ENCODE peak calls at places on chromosomes 16 and 17, in ten cellular contexts. One of them, this sample, is unnamed.

GRCh38 chr16:11256657-11257130 is 690 bp upstream of the SOCS1 start:
- DNase-seq in fibroblast of lung: peak
- DNase-seq in HFF-Myc: no peak
- DNase-seq in heart right ventricle: peak
- DNase-seq in adrenal gland: peak
- DNase-seq in BJ: no peak
- DNase-seq in foreskin fibroblast: peak
- DNase-seq in stomach: peak
- DNase-seq in AG10803: peak
- DNase-seq in SK-N-SH: peak
- DNase-seq in this sample: no peak

GRCh38 chr16:88910284-88911147 is 44.1 kb upstream of the PABPN1L start:
- DNase-seq in fibroblast of lung: peak
- DNase-seq in HFF-Myc: no peak
- DNase-seq in heart right ventricle: no peak
- DNase-seq in adrenal gland: no peak
- DNase-seq in BJ: no peak
- DNase-seq in foreskin fibroblast: no peak
- DNase-seq in stomach: no peak
- DNase-seq in AG10803: no peak
- DNase-seq in SK-N-SH: no peak
- DNase-seq in this sample: no peak

GRCh38 chr16:15035163-15035729 is 20.6 kb downstream of the NTAN1 start:
- DNase-seq in fibroblast of lung: no peak
- DNase-seq in HFF-Myc: no peak
- DNase-seq in heart right ventricle: no peak
- DNase-seq in adrenal gland: no peak
- DNase-seq in BJ: no peak
- DNase-seq in foreskin fibroblast: no peak
- DNase-seq in stomach: no peak
- DNase-seq in AG10803: no peak
- DNase-seq in SK-N-SH: no peak
- DNase-seq in this sample: no peak

GRCh38 chr17:82734987-82735866 is at the start of gene FN3K:
- DNase-seq in fibroblast of lung: peak
- DNase-seq in HFF-Myc: no peak
- DNase-seq in heart right ventricle: peak
- DNase-seq in adrenal gland: peak
- DNase-seq in BJ: no peak
- DNase-seq in foreskin fibroblast: peak
- DNase-seq in stomach: peak
- DNase-seq in AG10803: peak
- DNase-seq in SK-N-SH: peak
- DNase-seq in this sample: peak

GRCh38 chr16:29290631-29291247 is 115.8 kb downstream of the NPIPB11 start:
- DNase-seq in fibroblast of lung: peak
- DNase-seq in HFF-Myc: peak
- DNase-seq in heart right ventricle: peak
- DNase-seq in adrenal gland: peak
- DNase-seq in BJ: peak
- DNase-seq in foreskin fibroblast: peak
- DNase-seq in stomach: peak
- DNase-seq in AG10803: peak
- DNase-seq in SK-N-SH: no peak
- DNase-seq in this sample: peak

GRCh38 chr16:4288148-4288921 is 15.5 kb upstream of the TFAP4 start:
- DNase-seq in fibroblast of lung: peak
- DNase-seq in HFF-Myc: no peak
- DNase-seq in heart right ventricle: peak
- DNase-seq in adrenal gland: peak
- DNase-seq in BJ: no peak
- DNase-seq in foreskin fibroblast: peak
- DNase-seq in stomach: peak
- DNase-seq in AG10803: peak
- DNase-seq in SK-N-SH: peak
- DNase-seq in this sample: no peak

GRCh38 chr16:66534376-66534799 is 15.5 kb downstream of the TK2 start:
- DNase-seq in fibroblast of lung: no peak
- DNase-seq in HFF-Myc: no peak
- DNase-seq in heart right ventricle: no peak
- DNase-seq in adrenal gland: no peak
- DNase-seq in BJ: no peak
- DNase-seq in foreskin fibroblast: no peak
- DNase-seq in stomach: no peak
- DNase-seq in AG10803: no peak
- DNase-seq in SK-N-SH: no peak
- DNase-seq in this sample: no peak

GRCh38 chr17:50423553-50424159 is 2.4 kb upstream of the ACSF2 start:
- DNase-seq in fibroblast of lung: peak
- DNase-seq in HFF-Myc: peak
- DNase-seq in heart right ventricle: no peak
- DNase-seq in adrenal gland: no peak
- DNase-seq in BJ: peak
- DNase-seq in foreskin fibroblast: peak
- DNase-seq in stomach: no peak
- DNase-seq in AG10803: peak
- DNase-seq in SK-N-SH: no peak
- DNase-seq in this sample: peak

GRCh38 chr17:42673885-42674754 is 2.7 kb downstream of the PLEKHH3 start:
- DNase-seq in fibroblast of lung: peak
- DNase-seq in HFF-Myc: no peak
- DNase-seq in heart right ventricle: peak
- DNase-seq in adrenal gland: peak
- DNase-seq in BJ: no peak
- DNase-seq in foreskin fibroblast: peak
- DNase-seq in stomach: peak
- DNase-seq in AG10803: peak
- DNase-seq in SK-N-SH: peak
- DNase-seq in this sample: no peak

GRCh38 chr17:46200200-46200599 is 7.0 kb upstream of the KANSL1 start:
- DNase-seq in fibroblast of lung: no peak
- DNase-seq in HFF-Myc: no peak
- DNase-seq in heart right ventricle: no peak
- DNase-seq in adrenal gland: no peak
- DNase-seq in BJ: no peak
- DNase-seq in foreskin fibroblast: no peak
- DNase-seq in stomach: no peak
- DNase-seq in AG10803: no peak
- DNase-seq in SK-N-SH: no peak
- DNase-seq in this sample: no peak

GRCh38 chr17:82863941-82864720 is 24.3 kb upstream of the ZNF750 start:
- DNase-seq in fibroblast of lung: peak
- DNase-seq in HFF-Myc: peak
- DNase-seq in heart right ventricle: no peak
- DNase-seq in adrenal gland: peak
- DNase-seq in BJ: peak
- DNase-seq in foreskin fibroblast: peak
- DNase-seq in stomach: peak
- DNase-seq in AG10803: peak
- DNase-seq in SK-N-SH: peak
- DNase-seq in this sample: peak

GRCh38 chr16:58197314-58198012 is 443 bp downstream of the CSNK2A2 start:
- DNase-seq in fibroblast of lung: no peak
- DNase-seq in HFF-Myc: no peak
- DNase-seq in heart right ventricle: no peak
- DNase-seq in adrenal gland: no peak
- DNase-seq in BJ: no peak
- DNase-seq in foreskin fibroblast: no peak
- DNase-seq in stomach: no peak
- DNase-seq in AG10803: no peak
- DNase-seq in SK-N-SH: peak
- DNase-seq in this sample: no peak

GRCh38 chr16:58200398-58200797 is 2.5 kb upstream of the CSNK2A2 start:
- DNase-seq in fibroblast of lung: no peak
- DNase-seq in HFF-Myc: no peak
- DNase-seq in heart right ventricle: no peak
- DNase-seq in adrenal gland: no peak
- DNase-seq in BJ: no peak
- DNase-seq in foreskin fibroblast: no peak
- DNase-seq in stomach: no peak
- DNase-seq in AG10803: no peak
- DNase-seq in SK-N-SH: no peak
- DNase-seq in this sample: no peak

GRCh38 chr16:58196898-58197313 is 1.0 kb downstream of the CSNK2A2 start:
- DNase-seq in fibroblast of lung: peak
- DNase-seq in HFF-Myc: peak
- DNase-seq in heart right ventricle: no peak
- DNase-seq in adrenal gland: no peak
- DNase-seq in BJ: no peak
- DNase-seq in foreskin fibroblast: no peak
- DNase-seq in stomach: no peak
- DNase-seq in AG10803: peak
- DNase-seq in SK-N-SH: peak
- DNase-seq in this sample: no peak

GRCh38 chr16:58198022-58198683 is at the start of gene CSNK2A2:
- DNase-seq in fibroblast of lung: peak
- DNase-seq in HFF-Myc: peak
- DNase-seq in heart right ventricle: peak
- DNase-seq in adrenal gland: peak
- DNase-seq in BJ: no peak
- DNase-seq in foreskin fibroblast: peak
- DNase-seq in stomach: peak
- DNase-seq in AG10803: peak
- DNase-seq in SK-N-SH: peak
- DNase-seq in this sample: peak

DNA sequence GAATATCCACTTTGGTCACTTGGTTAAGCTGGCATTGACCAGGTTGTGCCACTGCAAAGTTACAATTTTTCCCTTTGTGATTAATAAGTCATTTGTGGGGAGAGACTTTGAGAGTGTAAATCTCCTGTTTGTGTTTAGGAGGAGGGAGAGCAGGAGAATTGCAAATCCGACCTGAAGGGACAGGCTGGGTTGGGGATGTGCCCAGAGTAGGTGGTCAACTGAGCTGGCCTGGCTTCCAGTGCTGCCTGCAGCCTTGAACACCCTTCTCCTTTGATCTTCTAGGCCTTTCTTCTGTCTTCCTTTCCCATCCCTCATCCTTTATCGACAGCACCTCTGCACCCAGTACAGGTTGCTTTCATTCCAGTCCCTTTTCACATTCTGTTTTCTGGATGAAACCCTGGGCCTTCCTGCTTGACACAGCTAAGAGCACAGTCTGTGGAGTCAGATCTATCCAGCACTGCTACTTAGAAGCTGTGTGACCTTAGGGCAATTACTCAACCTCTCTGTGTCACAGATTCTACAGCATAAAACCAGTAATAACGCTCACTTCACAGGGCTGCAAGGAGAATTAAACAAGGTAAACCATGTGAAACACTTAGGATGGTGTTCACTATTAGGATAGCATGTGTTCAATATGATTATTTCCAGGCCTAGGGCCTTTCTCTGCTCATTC is 969 bp upstream of the CSNK2A2 start:
- DNase-seq in fibroblast of lung: no peak
- DNase-seq in HFF-Myc: no peak
- DNase-seq in heart right ventricle: no peak
- DNase-seq in adrenal gland: no peak
- DNase-seq in BJ: no peak
- DNase-seq in foreskin fibroblast: no peak
- DNase-seq in stomach: no peak
- DNase-seq in AG10803: no peak
- DNase-seq in SK-N-SH: no peak
- DNase-seq in this sample: no peak
- H3K4me3 ChIP-seq in fibroblast of lung: no peak
- H3K4me3 ChIP-seq in HFF-Myc: no peak
- H3K4me3 ChIP-seq in heart right ventricle: no peak
- H3K4me3 ChIP-seq in adrenal gland: peak
- H3K4me3 ChIP-seq in BJ: no peak
- H3K4me3 ChIP-seq in foreskin fibroblast: no peak
- H3K4me3 ChIP-seq in stomach: no peak
- H3K4me3 ChIP-seq in AG10803: no peak
- H3K4me3 ChIP-seq in SK-N-SH: no peak
- H3K4me3 ChIP-seq in this sample: no peak

DNA sequence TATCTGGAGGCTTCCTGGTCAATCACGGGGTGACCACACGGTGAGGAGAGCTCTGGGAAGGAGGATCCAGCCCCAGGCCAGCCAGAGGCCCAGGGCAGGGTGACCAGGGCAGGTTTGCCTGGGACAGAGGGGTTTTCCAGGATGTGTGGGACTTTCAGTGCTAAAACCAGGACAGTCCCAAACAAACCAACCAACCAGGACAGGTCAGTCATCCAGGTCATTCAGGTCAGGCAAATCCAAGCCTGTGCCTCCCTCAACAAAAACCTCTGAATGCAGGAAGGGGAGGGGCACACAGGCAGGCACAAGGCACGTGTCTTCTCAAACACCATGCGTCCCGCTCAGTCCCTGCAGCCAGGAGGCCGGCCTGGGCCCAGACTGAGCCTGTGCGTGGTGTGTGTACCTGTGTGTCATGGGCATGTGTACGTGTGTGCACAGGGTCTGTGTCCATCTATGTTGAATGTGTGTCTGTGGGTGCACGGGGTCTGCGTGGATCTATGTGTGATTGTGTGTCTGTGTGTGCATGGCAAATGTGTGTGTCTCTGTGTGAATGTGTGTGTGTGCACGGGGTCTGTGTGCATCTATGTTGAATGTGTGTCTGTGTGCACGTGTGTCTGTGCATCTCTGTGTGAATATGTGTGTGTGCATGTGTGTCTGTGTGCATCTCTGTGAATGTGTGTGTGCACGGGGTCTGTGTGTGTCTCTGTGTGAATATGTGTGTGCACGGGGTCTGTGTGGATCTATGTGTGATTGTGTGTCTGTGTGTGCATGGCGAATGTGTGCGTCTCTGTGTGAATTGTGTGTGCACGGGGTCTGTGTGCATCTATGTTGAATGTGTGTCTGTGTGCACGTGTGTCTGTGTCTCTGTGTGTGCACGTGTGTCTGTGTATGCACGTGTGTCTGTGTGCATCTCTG is 78.9 kb downstream of the RTN4RL1 start:
- DNase-seq in fibroblast of lung: no peak
- DNase-seq in HFF-Myc: no peak
- DNase-seq in heart right ventricle: no peak
- DNase-seq in adrenal gland: no peak
- DNase-seq in BJ: no peak
- DNase-seq in foreskin fibroblast: no peak
- DNase-seq in stomach: no peak
- DNase-seq in AG10803: no peak
- DNase-seq in SK-N-SH: no peak
- DNase-seq in this sample: no peak
- H3K4me3 ChIP-seq in fibroblast of lung: no peak
- H3K4me3 ChIP-seq in HFF-Myc: no peak
- H3K4me3 ChIP-seq in heart right ventricle: no peak
- H3K4me3 ChIP-seq in adrenal gland: no peak
- H3K4me3 ChIP-seq in BJ: no peak
- H3K4me3 ChIP-seq in foreskin fibroblast: no peak
- H3K4me3 ChIP-seq in stomach: no peak
- H3K4me3 ChIP-seq in AG10803: no peak
- H3K4me3 ChIP-seq in SK-N-SH: no peak
- H3K4me3 ChIP-seq in this sample: no peak

GRCh38 chr17:2057714-2058520 is 3.0 kb downstream of the HIC1 start:
- DNase-seq in fibroblast of lung: peak
- DNase-seq in HFF-Myc: no peak
- DNase-seq in heart right ventricle: no peak
- DNase-seq in adrenal gland: no peak
- DNase-seq in BJ: no peak
- DNase-seq in foreskin fibroblast: no peak
- DNase-seq in stomach: no peak
- DNase-seq in AG10803: no peak
- DNase-seq in SK-N-SH: no peak
- DNase-seq in this sample: no peak
- H3K4me3 ChIP-seq in fibroblast of lung: peak
- H3K4me3 ChIP-seq in HFF-Myc: peak
- H3K4me3 ChIP-seq in heart right ventricle: peak
- H3K4me3 ChIP-seq in adrenal gland: peak
- H3K4me3 ChIP-seq in BJ: peak
- H3K4me3 ChIP-seq in foreskin fibroblast: peak
- H3K4me3 ChIP-seq in stomach: peak
- H3K4me3 ChIP-seq in AG10803: no peak
- H3K4me3 ChIP-seq in SK-N-SH: no peak
- H3K4me3 ChIP-seq in this sample: peak

GRCh38 chr17:44830359-44831269 is 527 bp upstream of the GJC1 start:
- DNase-seq in fibroblast of lung: peak
- DNase-seq in HFF-Myc: no peak
- DNase-seq in heart right ventricle: no peak
- DNase-seq in adrenal gland: no peak
- DNase-seq in BJ: no peak
- DNase-seq in foreskin fibroblast: no peak
- DNase-seq in stomach: no peak
- DNase-seq in AG10803: peak
- DNase-seq in SK-N-SH: no peak
- DNase-seq in this sample: no peak
- H3K4me3 ChIP-seq in fibroblast of lung: peak
- H3K4me3 ChIP-seq in HFF-Myc: peak
- H3K4me3 ChIP-seq in heart right ventricle: peak
- H3K4me3 ChIP-seq in adrenal gland: peak
- H3K4me3 ChIP-seq in BJ: peak
- H3K4me3 ChIP-seq in foreskin fibroblast: peak
- H3K4me3 ChIP-seq in stomach: peak
- H3K4me3 ChIP-seq in AG10803: peak
- H3K4me3 ChIP-seq in SK-N-SH: peak
- H3K4me3 ChIP-seq in this sample: peak